ENCODE peak calls at places on chromosomes 1 and 21, in eight cellular contexts. One of them, this sample, is unnamed.

GRCh38 chr1:27026621-27027574 is 14.2 kb upstream of the TENT5B start:
- DNase-seq in psoas muscle: peak; percentile 53
- DNase-seq in HFF-Myc: no peak
- DNase-seq in ecto neural progenitor cell: peak; percentile 82
- DNase-seq in left colon: no peak
- DNase-seq in aorta: peak; percentile 92
- DNase-seq in posterior vena cava: peak; percentile 89
- DNase-seq in cerebellar cortex: peak; percentile 84
- DNase-seq in this sample: peak; percentile 92

GRCh38 chr1:17507916-17508315 is 31.6 kb upstream of the ARHGEF10L start:
- DNase-seq in psoas muscle: no peak
- DNase-seq in HFF-Myc: no peak
- DNase-seq in ecto neural progenitor cell: no peak
- DNase-seq in left colon: no peak
- DNase-seq in aorta: no peak
- DNase-seq in posterior vena cava: no peak
- DNase-seq in cerebellar cortex: no peak
- DNase-seq in this sample: peak; percentile 53

GRCh38 chr1:229696385-229696784 is 70.3 kb downstream of the URB2 start:
- DNase-seq in psoas muscle: no peak
- DNase-seq in HFF-Myc: no peak
- DNase-seq in ecto neural progenitor cell: no peak
- DNase-seq in left colon: no peak
- DNase-seq in aorta: no peak
- DNase-seq in posterior vena cava: no peak
- DNase-seq in cerebellar cortex: no peak
- DNase-seq in this sample: peak; percentile 72

GRCh38 chr1:103108525-103109150 is 316 bp upstream of the COL11A1 start:
- DNase-seq in psoas muscle: peak; percentile 41
- DNase-seq in HFF-Myc: no peak
- DNase-seq in ecto neural progenitor cell: peak; percentile 91
- DNase-seq in left colon: peak; percentile 22
- DNase-seq in aorta: peak; percentile 40
- DNase-seq in posterior vena cava: no peak
- DNase-seq in cerebellar cortex: peak; percentile 87
- DNase-seq in this sample: peak; percentile 93

GRCh38 chr1:7098641-7099040 is 313.4 kb downstream of the CAMTA1 start:
- DNase-seq in psoas muscle: no peak
- DNase-seq in HFF-Myc: no peak
- DNase-seq in ecto neural progenitor cell: no peak
- DNase-seq in left colon: no peak
- DNase-seq in aorta: no peak
- DNase-seq in posterior vena cava: no peak
- DNase-seq in cerebellar cortex: no peak
- DNase-seq in this sample: no peak

GRCh38 chr1:226946841-226947240 is 6.7 kb downstream of the COQ8A start:
- DNase-seq in psoas muscle: no peak
- DNase-seq in HFF-Myc: no peak
- DNase-seq in ecto neural progenitor cell: no peak
- DNase-seq in left colon: no peak
- DNase-seq in aorta: no peak
- DNase-seq in posterior vena cava: no peak
- DNase-seq in cerebellar cortex: peak; percentile 61
- DNase-seq in this sample: no peak

GRCh38 chr1:226497991-226498689 is 50.4 kb upstream of the STUM start:
- DNase-seq in psoas muscle: no peak
- DNase-seq in HFF-Myc: no peak
- DNase-seq in ecto neural progenitor cell: peak; percentile 42
- DNase-seq in left colon: no peak
- DNase-seq in aorta: no peak
- DNase-seq in posterior vena cava: no peak
- DNase-seq in cerebellar cortex: no peak
- DNase-seq in this sample: peak; percentile 18

GRCh38 chr1:237759371-237759770 is 131.4 kb downstream of the ZP4 start:
- DNase-seq in psoas muscle: no peak
- DNase-seq in HFF-Myc: no peak
- DNase-seq in ecto neural progenitor cell: no peak
- DNase-seq in left colon: no peak
- DNase-seq in aorta: no peak
- DNase-seq in posterior vena cava: no peak
- DNase-seq in cerebellar cortex: no peak
- DNase-seq in this sample: no peak

GRCh38 chr1:220879090-220879508 is at the start of gene HLX:
- DNase-seq in psoas muscle: peak; percentile 95
- DNase-seq in HFF-Myc: peak; percentile 68
- DNase-seq in ecto neural progenitor cell: peak; percentile 82
- DNase-seq in left colon: peak; percentile 91
- DNase-seq in aorta: peak; percentile 97
- DNase-seq in posterior vena cava: peak; percentile 97
- DNase-seq in cerebellar cortex: peak; percentile 7
- DNase-seq in this sample: peak; percentile 63

GRCh38 chr1:197915797-197916686 is 1.1 kb upstream of the LHX9 start:
- DNase-seq in psoas muscle: peak; percentile 81
- DNase-seq in HFF-Myc: peak; percentile 17
- DNase-seq in ecto neural progenitor cell: peak; percentile 89
- DNase-seq in left colon: no peak
- DNase-seq in aorta: peak; percentile 57
- DNase-seq in posterior vena cava: peak; percentile 89
- DNase-seq in cerebellar cortex: peak; percentile 45
- DNase-seq in this sample: peak; percentile 90

GRCh38 chr1:167720965-167721616 is 691 bp upstream of the MPZL1 start:
- DNase-seq in psoas muscle: peak; percentile 66
- DNase-seq in HFF-Myc: peak; percentile 35
- DNase-seq in ecto neural progenitor cell: no peak
- DNase-seq in left colon: peak; percentile 66
- DNase-seq in aorta: peak; percentile 64
- DNase-seq in posterior vena cava: no peak
- DNase-seq in cerebellar cortex: peak; percentile 69
- DNase-seq in this sample: no peak

GRCh38 chr21:44552681-44553080 is 1.4 kb upstream of the KRTAP10-2 start:
- DNase-seq in psoas muscle: no peak
- DNase-seq in HFF-Myc: no peak
- DNase-seq in ecto neural progenitor cell: no peak
- DNase-seq in left colon: no peak
- DNase-seq in aorta: no peak
- DNase-seq in posterior vena cava: peak; percentile 58
- DNase-seq in cerebellar cortex: no peak
- DNase-seq in this sample: no peak

GRCh38 chr1:70438529-70438928 is 27.5 kb downstream of the CTH start:
- DNase-seq in psoas muscle: no peak
- DNase-seq in HFF-Myc: no peak
- DNase-seq in ecto neural progenitor cell: no peak
- DNase-seq in left colon: no peak
- DNase-seq in aorta: no peak
- DNase-seq in posterior vena cava: no peak
- DNase-seq in cerebellar cortex: no peak
- DNase-seq in this sample: no peak

GRCh38 chr1:99979071-99979470 is 9.3 kb downstream of the SLC35A3 start:
- DNase-seq in psoas muscle: no peak
- DNase-seq in HFF-Myc: no peak
- DNase-seq in ecto neural progenitor cell: no peak
- DNase-seq in left colon: no peak
- DNase-seq in aorta: no peak
- DNase-seq in posterior vena cava: no peak
- DNase-seq in cerebellar cortex: peak; percentile 56
- DNase-seq in this sample: no peak

GRCh38 chr1:162422662-162423375 is 10.9 kb upstream of the SH2D1B start:
- DNase-seq in psoas muscle: no peak
- DNase-seq in HFF-Myc: no peak
- DNase-seq in ecto neural progenitor cell: no peak
- DNase-seq in left colon: no peak
- DNase-seq in aorta: no peak
- DNase-seq in posterior vena cava: no peak
- DNase-seq in cerebellar cortex: no peak
- DNase-seq in this sample: no peak

GRCh38 chr1:74328851-74329250 is 93.7 kb downstream of the TNNI3K start:
- DNase-seq in psoas muscle: no peak
- DNase-seq in HFF-Myc: no peak
- DNase-seq in ecto neural progenitor cell: no peak
- DNase-seq in left colon: no peak
- DNase-seq in aorta: no peak
- DNase-seq in posterior vena cava: no peak
- DNase-seq in cerebellar cortex: no peak
- DNase-seq in this sample: no peak

GRCh38 chr1:231272880-231273279 is 31.9 kb downstream of the GNPAT start:
- DNase-seq in psoas muscle: no peak
- DNase-seq in HFF-Myc: no peak
- DNase-seq in ecto neural progenitor cell: no peak
- DNase-seq in left colon: no peak
- DNase-seq in aorta: no peak
- DNase-seq in posterior vena cava: no peak
- DNase-seq in cerebellar cortex: no peak
- DNase-seq in this sample: no peak